ENCODE peak calls at places on chromosomes 2 and 18, in seven cellular contexts. N, D, M, F, L, C and A are unnamed samples.
A peak's percentile ranks its signal among the peaks of the same experiment; 100 is the strongest.

GRCh38 chr18:75811156-75811555 is 383.7 kb upstream of the SMIM21 start:
- DNase-seq in N (no peak), D (no peak), M (no peak), F (no peak), L (no peak), C (no peak), A (peak; percentile 2)

GRCh38 chr2:69517410-69517809 is 80.2 kb upstream of the NFU1 start:
- DNase-seq in N (no peak), D (no peak), M (no peak), F (no peak), L (no peak), C (no peak), A (no peak)

GRCh38 chr2:15399241-15399640 is 161.9 kb downstream of the NBAS start:
- DNase-seq in N (no peak), D (no peak), M (no peak), F (no peak), L (no peak), C (no peak), A (no peak)

GRCh38 chr2:223052710-223053261 is 796 bp downstream of the KCNE4 start:
- DNase-seq in N (no peak), D (peak; percentile 47), M (no peak), F (no peak), L (no peak), C (no peak), A (no peak)

GRCh38 chr2:174750923-174751441 is 13.3 kb downstream of the CHRNA1 start:
- DNase-seq in N (no peak), D (no peak), M (no peak), F (no peak), L (no peak), C (no peak), A (peak; percentile 56)

GRCh38 chr2:85988210-85988913 is 99.6 kb upstream of the ST3GAL5 start:
- DNase-seq in N (no peak), D (no peak), M (no peak), F (no peak), L (no peak), C (no peak), A (no peak)

GRCh38 chr2:191710411-191710900 is 32.5 kb downstream of the NABP1 start:
- DNase-seq in N (no peak), D (no peak), M (no peak), F (no peak), L (no peak), C (no peak), A (no peak)

GRCh38 chr2:217339753-217340152 is 479.9 kb upstream of the TNP1 start:
- DNase-seq in N (no peak), D (no peak), M (no peak), F (no peak), L (no peak), C (no peak), A (no peak)

GRCh38 chr2:39625927-39626270 is 39.8 kb upstream of the TMEM178A start:
- DNase-seq in N (no peak), D (no peak), M (no peak), F (no peak), L (no peak), C (no peak), A (no peak)

GRCh38 chr2:54579682-54580349 is 123.7 kb downstream of the SPTBN1 start:
- DNase-seq in N (no peak), D (no peak), M (no peak), F (no peak), L (peak; percentile 52), C (no peak), A (peak; percentile 69)

GRCh38 chr2:62293490-62294212 is 97.7 kb downstream of the B3GNT2 start:
- DNase-seq in N (peak; percentile 9), D (peak; percentile 73), M (peak; percentile 31), F (peak; percentile 25), L (peak; percentile 94), C (no peak), A (peak; percentile 12)

GRCh38 chr18:9987931-9988330 is 74.1 kb downstream of the VAPA start:
- DNase-seq in N (no peak), D (no peak), M (peak; percentile 43), F (peak; percentile 84), L (no peak), C (no peak), A (no peak)

GRCh38 chr2:162885281-162886070 is 46.9 kb upstream of the KCNH7 start:
- DNase-seq in N (no peak), D (no peak), M (no peak), F (no peak), L (no peak), C (no peak), A (no peak)

GRCh38 chr2:220847587-220847986 is 724.5 kb downstream of the EPHA4 start:
- DNase-seq in N (no peak), D (no peak), M (no peak), F (no peak), L (peak; percentile 70), C (no peak), A (no peak)

GRCh38 chr2:46249654-46250053 is 47.6 kb upstream of the EPAS1 start:
- DNase-seq in N (no peak), D (no peak), M (no peak), F (no peak), L (no peak), C (no peak), A (no peak)

GRCh38 chr2:2587364-2587763 is 256.3 kb upstream of the MYT1L start:
- DNase-seq in N (no peak), D (no peak), M (no peak), F (no peak), L (no peak), C (no peak), A (no peak)

GRCh38 chr2:68971591-68972231 is 2.7 kb upstream of the GKN1 start:
- DNase-seq in N (no peak), D (no peak), M (no peak), F (no peak), L (peak; percentile 99), C (no peak), A (no peak)

GRCh38 chr18:74373428-74373827 is 57.8 kb downstream of the C18orf63 start:
- DNase-seq in N (no peak), D (no peak), M (no peak), F (no peak), L (no peak), C (peak; percentile 22), A (no peak)

GRCh38 chr2:217653240-217653639 is 349.6 kb downstream of the TNS1 start:
- DNase-seq in N (no peak), D (peak; percentile 57), M (peak; percentile 38), F (peak; percentile 50), L (peak; percentile 79), C (no peak), A (no peak)

GRCh38 chr2:64823794-64824193 is 165.4 kb upstream of the SLC1A4 start:
- DNase-seq in N (no peak), D (no peak), M (no peak), F (no peak), L (no peak), C (no peak), A (no peak)

GRCh38 chr2:172995323-172996244 is 80.1 kb upstream of the MAP3K20 start:
- DNase-seq in N (no peak), D (peak; percentile 48), M (no peak), F (no peak), L (peak; percentile 25), C (no peak), A (no peak)

GRCh38 chr18:12890964-12891363 is 6.9 kb upstream of the PTPN2 start:
- DNase-seq in N (no peak), D (no peak), M (no peak), F (no peak), L (no peak), C (no peak), A (no peak)

GRCh38 chr2:43239981-43240761 is 13.8 kb upstream of the ZFP36L2 start:
- DNase-seq in N (peak; percentile 6), D (no peak), M (no peak), F (peak; percentile 35), L (no peak), C (no peak), A (no peak)